ENCODE peak calls at places on chromosomes 7 and 10, in ten cellular contexts. Z is mucosa of descending colon, S is fibroblast of the aortic adventitia, L is Caco-2, I is astrocyte of the spinal cord, A is AG04450, K is stomach, Y is endodermal cell, U is HFF-Myc, R is OCI-LY7. H is an unnamed sample.

GRCh38 chr10:89419548-89419947 is 5.2 kb downstream of the IFIT5 start:
- DNase-seq in Z (no peak), S (peak), L (no peak), I (peak), A (no peak), K (no peak), Y (no peak), U (no peak), R (peak), H (no peak)

GRCh38 chr10:78211476-78212110 is 177.9 kb downstream of the RPS24 start:
- DNase-seq in Z (no peak), S (peak), L (peak), I (peak), A (peak), K (no peak), Y (peak), U (no peak), R (peak), H (peak)

GRCh38 chr7:107995184-107996071 is 7.5 kb downstream of the LAMB1 start:
- DNase-seq in Z (no peak), S (peak), L (peak), I (peak), A (no peak), K (no peak), Y (peak), U (peak), R (no peak), H (no peak)

GRCh38 chr10:102550636-102551210 is 47.0 kb downstream of the SUFU start:
- DNase-seq in Z (no peak), S (no peak), L (no peak), I (no peak), A (no peak), K (no peak), Y (no peak), U (no peak), R (no peak), H (no peak)

GRCh38 chr7:8130663-8131062 is 131.3 kb downstream of the ICA1 start:
- DNase-seq in Z (no peak), S (no peak), L (no peak), I (no peak), A (no peak), K (no peak), Y (no peak), U (no peak), R (no peak), H (no peak)

GRCh38 chr10:74177140-74177677 is 26.2 kb downstream of the ADK start:
- DNase-seq in Z (peak), S (peak), L (peak), I (no peak), A (no peak), K (no peak), Y (peak), U (no peak), R (peak), H (no peak)

GRCh38 chr7:2166625-2167280 is 66.0 kb downstream of the MAD1L1 start:
- DNase-seq in Z (no peak), S (no peak), L (peak), I (no peak), A (no peak), K (no peak), Y (peak), U (no peak), R (no peak), H (no peak)

GRCh38 chr7:16942929-16943509 is 61.2 kb upstream of the AGR3 start:
- DNase-seq in Z (no peak), S (no peak), L (no peak), I (no peak), A (no peak), K (no peak), Y (no peak), U (no peak), R (no peak), H (no peak)

GRCh38 chr10:63066606-63067005 is 66.5 kb upstream of the NRBF2 start:
- DNase-seq in Z (no peak), S (no peak), L (no peak), I (no peak), A (no peak), K (no peak), Y (no peak), U (no peak), R (no peak), H (no peak)

GRCh38 chr7:156998988-156999610 is 11.4 kb downstream of the MNX1 start:
- DNase-seq in Z (no peak), S (no peak), L (no peak), I (no peak), A (no peak), K (peak), Y (no peak), U (no peak), R (no peak), H (no peak)

GRCh38 chr10:91054325-91054724 is 133.4 kb upstream of the ANKRD1 start:
- DNase-seq in Z (no peak), S (peak), L (peak), I (no peak), A (no peak), K (no peak), Y (no peak), U (no peak), R (no peak), H (peak)

GRCh38 chr10:86178401-86179142 is 188.0 kb downstream of the GRID1 start:
- DNase-seq in Z (no peak), S (no peak), L (peak), I (no peak), A (no peak), K (no peak), Y (peak), U (no peak), R (peak), H (no peak)

GRCh38 chr10:61935085-61935484 is 33.6 kb downstream of the ARID5B start:
- DNase-seq in Z (no peak), S (no peak), L (no peak), I (no peak), A (no peak), K (no peak), Y (no peak), U (peak), R (no peak), H (no peak)

GRCh38 chr10:122490786-122491680 is 29.7 kb downstream of the HTRA1 start:
- DNase-seq in Z (no peak), S (no peak), L (no peak), I (no peak), A (no peak), K (no peak), Y (no peak), U (no peak), R (no peak), H (no peak)

GRCh38 chr7:85702348-85702747 is 515.5 kb upstream of the SEMA3D start:
- DNase-seq in Z (no peak), S (no peak), L (no peak), I (no peak), A (no peak), K (no peak), Y (no peak), U (no peak), R (no peak), H (no peak)

GRCh38 chr7:69596723-69597277 is 1.5 kb upstream of the AUTS2 start:
- DNase-seq in Z (no peak), S (no peak), L (no peak), I (peak), A (no peak), K (no peak), Y (no peak), U (no peak), R (no peak), H (no peak)

GRCh38 chr7:69962077-69962855 is 364.0 kb downstream of the AUTS2 start:
- DNase-seq in Z (no peak), S (no peak), L (no peak), I (peak), A (no peak), K (peak), Y (no peak), U (no peak), R (no peak), H (no peak)

GRCh38 chr10:62384447-62385081 is 10.4 kb downstream of the ZNF365 start:
- DNase-seq in Z (no peak), S (no peak), L (no peak), I (peak), A (no peak), K (no peak), Y (no peak), U (no peak), R (no peak), H (no peak)

GRCh38 chr10:86690657-86691084 is 22.4 kb downstream of the LDB3 start:
- DNase-seq in Z (no peak), S (no peak), L (no peak), I (no peak), A (no peak), K (no peak), Y (no peak), U (no peak), R (no peak), H (no peak)

GRCh38 chr10:78255796-78256638 is 222.4 kb downstream of the RPS24 start:
- DNase-seq in Z (no peak), S (peak), L (peak), I (peak), A (peak), K (peak), Y (peak), U (peak), R (no peak), H (peak)

GRCh38 chr10:480928-481551 is 208.4 kb downstream of the DIP2C start:
- DNase-seq in Z (no peak), S (peak), L (no peak), I (no peak), A (no peak), K (peak), Y (peak), U (no peak), R (no peak), H (no peak)

GRCh38 chr10:116683061-116683601 is 59.2 kb downstream of the HSPA12A start:
- DNase-seq in Z (no peak), S (no peak), L (no peak), I (no peak), A (no peak), K (no peak), Y (no peak), U (no peak), R (no peak), H (peak)

GRCh38 chr7:130367088-130367755 is 13.1 kb upstream of the CPA1 start:
- DNase-seq in Z (no peak), S (no peak), L (no peak), I (no peak), A (no peak), K (no peak), Y (no peak), U (no peak), R (no peak), H (no peak)

GRCh38 chr7:19932549-19933249 is 159.3 kb upstream of the TMEM196 start:
- DNase-seq in Z (no peak), S (no peak), L (no peak), I (no peak), A (no peak), K (no peak), Y (no peak), U (no peak), R (no peak), H (no peak)

GRCh38 chr7:158016171-158017087 is 571.2 kb downstream of the PTPRN2 start:
- DNase-seq in Z (no peak), S (no peak), L (no peak), I (no peak), A (no peak), K (peak), Y (peak), U (no peak), R (no peak), H (no peak)

GRCh38 chr7:27678617-27679260 is 16.1 kb upstream of the HIBADH start:
- DNase-seq in Z (no peak), S (no peak), L (no peak), I (no peak), A (no peak), K (no peak), Y (no peak), U (no peak), R (no peak), H (no peak)

DNA sequence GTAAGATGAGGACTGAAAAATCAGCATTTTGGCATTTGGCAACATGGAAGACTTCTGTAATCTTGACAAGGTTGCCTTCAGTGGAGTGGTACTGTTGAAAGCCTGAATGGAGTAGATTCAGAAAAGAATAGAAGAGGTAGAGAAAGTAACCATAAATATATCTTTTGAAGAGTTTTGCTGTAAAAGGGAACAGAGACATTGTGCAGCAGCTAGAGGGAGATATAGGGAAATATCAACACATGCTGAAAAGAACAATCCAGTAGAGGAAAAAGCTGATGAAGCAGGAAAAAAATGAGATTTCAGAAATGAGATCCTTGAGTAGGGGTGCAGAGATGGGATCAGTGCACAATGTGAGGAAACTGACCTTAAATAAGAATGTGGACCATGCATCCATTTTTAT is 60.0 kb downstream of the RAPGEF5 start:
- DNase-seq in Z (no peak), S (peak), L (no peak), I (peak), A (no peak), K (no peak), Y (no peak), U (no peak), R (no peak), H (no peak)
- TF ChIP-seq CTCF in Z (no peak), S (peak), L (peak), I (peak), A (peak), K (no peak), Y (peak), U (no peak), R (peak), H (peak)

GRCh38 chr10:59907918-59908807 is 1.8 kb upstream of the CCDC6 start:
- DNase-seq in Z (no peak), S (peak), L (peak), I (peak), A (peak), K (peak), Y (peak), U (peak), R (peak), H (peak)
- H3K4me3 ChIP-seq in Z (no peak), S (peak), L (peak), I (peak), A (peak), K (peak), Y (peak), U (peak), R (peak), H (peak)

DNA sequence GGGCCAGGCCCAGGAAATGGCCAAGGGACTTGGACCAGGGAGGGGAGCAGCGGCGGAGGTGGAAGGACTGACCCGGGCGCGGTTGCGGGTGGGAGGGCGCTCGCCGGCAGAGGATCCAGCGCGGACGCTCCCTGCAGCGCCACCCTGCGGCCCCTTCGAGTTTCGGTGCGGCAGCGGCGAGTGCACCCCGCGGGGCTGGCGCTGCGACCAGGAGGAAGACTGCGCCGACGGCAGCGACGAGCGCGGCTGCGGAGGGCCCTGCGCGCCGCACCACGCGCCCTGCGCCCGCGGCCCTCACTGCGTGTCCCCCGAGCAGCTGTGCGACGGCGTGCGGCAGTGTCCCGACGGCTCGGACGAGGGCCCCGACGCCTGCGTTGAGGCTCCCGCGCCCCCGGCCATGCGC is 16.8 kb upstream of the ZNF467 start:
- DNase-seq in Z (no peak), S (no peak), L (no peak), I (no peak), A (no peak), K (peak), Y (peak), U (no peak), R (no peak), H (no peak)
- TF ChIP-seq CTCF in Z (no peak), S (peak), L (no peak), I (peak), A (peak), K (peak), Y (peak), U (peak), R (no peak), H (peak)

GRCh38 chr10:59905066-59905734 is 1.2 kb downstream of the CCDC6 start:
- DNase-seq in Z (peak), S (peak), L (peak), I (no peak), A (no peak), K (peak), Y (peak), U (no peak), R (peak), H (no peak)

GRCh38 chr10:59905735-59906416 is 480 bp downstream of the CCDC6 start:
- DNase-seq in Z (peak), S (no peak), L (peak), I (no peak), A (no peak), K (no peak), Y (no peak), U (no peak), R (peak), H (no peak)

GRCh38 chr10:59901481-59901880 is 4.9 kb downstream of the CCDC6 start:
- DNase-seq in Z (no peak), S (no peak), L (no peak), I (no peak), A (no peak), K (no peak), Y (no peak), U (no peak), R (no peak), H (no peak)

GRCh38 chr10:59904431-59905065 is 1.8 kb downstream of the CCDC6 start:
- DNase-seq in Z (no peak), S (no peak), L (no peak), I (no peak), A (no peak), K (no peak), Y (peak), U (no peak), R (peak), H (no peak)

DNA sequence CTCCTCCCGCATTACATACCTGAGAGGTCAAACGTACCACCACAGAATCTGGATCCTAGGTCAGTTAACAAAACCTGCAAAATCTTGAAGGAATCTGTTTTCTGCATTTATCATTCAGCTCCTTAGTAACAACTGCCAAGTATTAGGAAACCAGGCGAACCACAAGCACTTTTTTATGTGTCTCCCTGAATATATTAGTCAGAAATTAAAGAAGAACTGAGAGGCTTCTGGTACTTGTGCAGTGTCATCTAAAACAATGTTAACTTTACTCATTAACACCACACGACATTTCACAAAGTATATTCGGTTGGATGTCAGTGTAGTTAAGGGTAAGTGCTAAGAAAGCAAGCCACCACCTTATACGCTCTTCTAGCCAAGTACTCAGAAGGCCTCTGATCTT is 2.5 kb downstream of the CCDC6 start:
- DNase-seq in Z (no peak), S (peak), L (no peak), I (peak), A (no peak), K (no peak), Y (no peak), U (no peak), R (no peak), H (no peak)
- H3K4me3 ChIP-seq in Z (no peak), S (peak), L (no peak), I (no peak), A (peak), K (no peak), Y (peak), U (peak), R (peak), H (peak)

DNA sequence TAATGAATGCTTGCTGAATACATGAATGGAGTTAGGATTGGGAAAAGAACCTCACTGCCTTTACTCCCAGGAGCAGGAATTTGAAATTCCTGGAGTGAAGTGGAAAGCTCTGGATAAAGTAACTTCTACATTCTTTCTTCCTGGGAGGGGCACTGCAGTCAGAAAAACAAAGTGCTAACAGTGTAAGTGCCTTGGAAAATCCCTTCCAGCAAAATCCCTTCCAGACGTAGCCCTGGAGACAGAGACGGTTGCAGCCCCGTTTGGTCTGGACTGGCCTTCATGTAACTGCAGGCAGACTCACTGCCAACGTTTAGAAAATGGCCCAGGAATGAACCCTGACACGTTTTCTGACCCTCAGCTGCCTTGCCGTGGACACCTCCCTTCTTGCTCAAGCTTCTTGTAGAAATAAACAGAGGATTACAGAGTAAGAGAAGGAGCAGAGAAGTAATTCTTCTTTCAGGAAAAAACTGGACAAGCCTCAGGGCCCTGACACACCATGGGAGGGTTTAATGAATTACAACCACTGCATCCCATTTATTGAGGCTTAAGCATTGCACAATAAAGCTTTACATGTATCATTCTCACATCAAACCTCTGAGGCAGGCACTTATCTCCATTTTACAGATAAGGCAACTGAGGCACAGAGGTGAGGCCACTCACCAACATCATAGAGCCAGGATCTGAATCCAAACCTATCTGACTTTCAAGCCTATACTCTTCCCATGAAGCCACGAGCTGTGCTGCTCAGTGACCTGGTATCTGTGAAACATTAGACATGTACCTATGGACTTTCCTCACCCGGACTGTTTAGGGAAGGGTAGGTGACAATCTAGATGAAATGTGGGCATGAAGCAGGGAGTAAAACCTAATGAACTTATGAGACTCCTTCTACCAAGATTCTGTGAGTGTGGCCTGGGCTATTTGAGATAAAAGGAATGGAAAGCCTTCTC is 7.8 kb downstream of the ITPRIP start:
- DNase-seq in Z (no peak), S (peak), L (no peak), I (peak), A (no peak), K (no peak), Y (peak), U (no peak), R (no peak), H (peak)
- TF ChIP-seq CTCF in Z (no peak), S (no peak), L (no peak), I (no peak), A (no peak), K (no peak), Y (no peak), U (no peak), R (no peak), H (no peak)

DNA sequence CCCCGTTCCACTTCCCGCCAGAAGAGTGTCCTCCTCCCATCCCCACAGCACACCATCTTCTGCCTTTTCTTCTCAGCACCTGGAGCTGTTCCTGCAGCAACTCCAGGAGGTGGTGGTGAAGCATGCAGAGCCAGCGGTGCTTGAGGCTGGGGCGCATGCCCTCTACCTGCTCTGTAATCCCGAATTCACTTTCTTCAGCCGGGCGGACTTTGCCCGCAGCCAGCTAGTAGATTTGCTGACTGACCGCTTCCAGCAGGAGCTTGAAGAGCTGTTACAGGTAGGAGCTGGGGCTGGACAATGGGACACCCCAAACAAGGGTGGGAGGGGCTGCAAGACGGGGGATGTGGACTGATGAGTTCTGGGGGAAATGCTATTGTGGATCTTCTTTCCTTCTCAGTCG is 19.1 kb upstream of the PVRIG start:
- DNase-seq in Z (peak), S (no peak), L (peak), I (no peak), A (no peak), K (no peak), Y (peak), U (no peak), R (no peak), H (no peak)
- H3K4me3 ChIP-seq in Z (no peak), S (no peak), L (no peak), I (no peak), A (no peak), K (no peak), Y (no peak), U (no peak), R (peak), H (no peak)

GRCh38 chr7:6520163-6520981 is 30.9 kb downstream of the GRID2IP start:
- DNase-seq in Z (no peak), S (no peak), L (no peak), I (no peak), A (no peak), K (no peak), Y (no peak), U (no peak), R (peak), H (no peak)
- TF ChIP-seq CTCF in Z (no peak), S (no peak), L (no peak), I (no peak), A (no peak), K (no peak), Y (no peak), U (no peak), R (no peak), H (no peak)

H was measured in epithelial cell of proximal tubule.